ENCODE peak calls at places on chromosomes 6 and 20, in ten cellular contexts. One of them, this sample, is unnamed.

GRCh38 chr20:49699200-49699992 is 14.3 kb downstream of the B4GALT5 start:
- DNase-seq in activated effector memory CD4-positive, alpha-beta T cell treated with Interleukin-2 at 50 U/mL for 16 hours: no peak
- DNase-seq in cardiac septum: no peak
- DNase-seq in stimulated activated CD4-positive, alpha-beta T cell treated with anti-CD3 and anti-CD28 coated beads, Interleukin-4, amount 100 ng/mL, for 4 hours: no peak
- DNase-seq in stimulated activated CD8-positive, alpha-beta memory T cell treated with anti-CD3 and anti-CD28 coated beads, Interleukin-15, amount 100 ng/mL, for 24 hours: no peak
- DNase-seq in left ventricle myocardium inferior: no peak
- DNase-seq in breast epithelium: no peak
- DNase-seq in A673: peak
- DNase-seq in neural crest cell: no peak
- DNase-seq in H54: no peak
- DNase-seq in this sample: no peak

GRCh38 chr6:43798688-43799444 is 28.9 kb downstream of the VEGFA start:
- DNase-seq in activated effector memory CD4-positive, alpha-beta T cell treated with Interleukin-2 at 50 U/mL for 16 hours: no peak
- DNase-seq in cardiac septum: peak
- DNase-seq in stimulated activated CD4-positive, alpha-beta T cell treated with anti-CD3 and anti-CD28 coated beads, Interleukin-4, amount 100 ng/mL, for 4 hours: no peak
- DNase-seq in stimulated activated CD8-positive, alpha-beta memory T cell treated with anti-CD3 and anti-CD28 coated beads, Interleukin-15, amount 100 ng/mL, for 24 hours: no peak
- DNase-seq in left ventricle myocardium inferior: peak
- DNase-seq in breast epithelium: peak
- DNase-seq in A673: no peak
- DNase-seq in neural crest cell: no peak
- DNase-seq in H54: peak
- DNase-seq in this sample: peak

GRCh38 chr6:43939281-43940070 is 169.5 kb downstream of the VEGFA start:
- DNase-seq in activated effector memory CD4-positive, alpha-beta T cell treated with Interleukin-2 at 50 U/mL for 16 hours: no peak
- DNase-seq in cardiac septum: peak
- DNase-seq in stimulated activated CD4-positive, alpha-beta T cell treated with anti-CD3 and anti-CD28 coated beads, Interleukin-4, amount 100 ng/mL, for 4 hours: no peak
- DNase-seq in stimulated activated CD8-positive, alpha-beta memory T cell treated with anti-CD3 and anti-CD28 coated beads, Interleukin-15, amount 100 ng/mL, for 24 hours: no peak
- DNase-seq in left ventricle myocardium inferior: peak
- DNase-seq in breast epithelium: no peak
- DNase-seq in A673: no peak
- DNase-seq in neural crest cell: no peak
- DNase-seq in H54: no peak
- DNase-seq in this sample: no peak

GRCh38 chr6:18141805-18142590 is 12.9 kb downstream of the TPMT start:
- DNase-seq in activated effector memory CD4-positive, alpha-beta T cell treated with Interleukin-2 at 50 U/mL for 16 hours: no peak
- DNase-seq in cardiac septum: no peak
- DNase-seq in stimulated activated CD4-positive, alpha-beta T cell treated with anti-CD3 and anti-CD28 coated beads, Interleukin-4, amount 100 ng/mL, for 4 hours: no peak
- DNase-seq in stimulated activated CD8-positive, alpha-beta memory T cell treated with anti-CD3 and anti-CD28 coated beads, Interleukin-15, amount 100 ng/mL, for 24 hours: no peak
- DNase-seq in left ventricle myocardium inferior: no peak
- DNase-seq in breast epithelium: no peak
- DNase-seq in A673: peak
- DNase-seq in neural crest cell: no peak
- DNase-seq in H54: no peak
- DNase-seq in this sample: no peak

GRCh38 chr20:19211661-19212523 is 550 bp upstream of the SLC24A3 start:
- DNase-seq in activated effector memory CD4-positive, alpha-beta T cell treated with Interleukin-2 at 50 U/mL for 16 hours: no peak
- DNase-seq in cardiac septum: peak
- DNase-seq in stimulated activated CD4-positive, alpha-beta T cell treated with anti-CD3 and anti-CD28 coated beads, Interleukin-4, amount 100 ng/mL, for 4 hours: no peak
- DNase-seq in stimulated activated CD8-positive, alpha-beta memory T cell treated with anti-CD3 and anti-CD28 coated beads, Interleukin-15, amount 100 ng/mL, for 24 hours: no peak
- DNase-seq in left ventricle myocardium inferior: no peak
- DNase-seq in breast epithelium: no peak
- DNase-seq in A673: peak
- DNase-seq in neural crest cell: peak
- DNase-seq in H54: no peak
- DNase-seq in this sample: no peak

GRCh38 chr20:1462001-1462400 is 4.6 kb downstream of the NSFL1C start:
- DNase-seq in activated effector memory CD4-positive, alpha-beta T cell treated with Interleukin-2 at 50 U/mL for 16 hours: no peak
- DNase-seq in cardiac septum: no peak
- DNase-seq in stimulated activated CD4-positive, alpha-beta T cell treated with anti-CD3 and anti-CD28 coated beads, Interleukin-4, amount 100 ng/mL, for 4 hours: no peak
- DNase-seq in stimulated activated CD8-positive, alpha-beta memory T cell treated with anti-CD3 and anti-CD28 coated beads, Interleukin-15, amount 100 ng/mL, for 24 hours: no peak
- DNase-seq in left ventricle myocardium inferior: no peak
- DNase-seq in breast epithelium: no peak
- DNase-seq in A673: no peak
- DNase-seq in neural crest cell: no peak
- DNase-seq in H54: no peak
- DNase-seq in this sample: no peak

GRCh38 chr6:106514281-106514885 is 114.9 kb downstream of the RTN4IP1 start:
- DNase-seq in activated effector memory CD4-positive, alpha-beta T cell treated with Interleukin-2 at 50 U/mL for 16 hours: no peak
- DNase-seq in cardiac septum: no peak
- DNase-seq in stimulated activated CD4-positive, alpha-beta T cell treated with anti-CD3 and anti-CD28 coated beads, Interleukin-4, amount 100 ng/mL, for 4 hours: no peak
- DNase-seq in stimulated activated CD8-positive, alpha-beta memory T cell treated with anti-CD3 and anti-CD28 coated beads, Interleukin-15, amount 100 ng/mL, for 24 hours: no peak
- DNase-seq in left ventricle myocardium inferior: no peak
- DNase-seq in breast epithelium: no peak
- DNase-seq in A673: no peak
- DNase-seq in neural crest cell: no peak
- DNase-seq in H54: no peak
- DNase-seq in this sample: no peak

GRCh38 chr6:1409774-1410465 is 20.5 kb downstream of the FOXF2 start:
- DNase-seq in activated effector memory CD4-positive, alpha-beta T cell treated with Interleukin-2 at 50 U/mL for 16 hours: no peak
- DNase-seq in cardiac septum: peak
- DNase-seq in stimulated activated CD4-positive, alpha-beta T cell treated with anti-CD3 and anti-CD28 coated beads, Interleukin-4, amount 100 ng/mL, for 4 hours: no peak
- DNase-seq in stimulated activated CD8-positive, alpha-beta memory T cell treated with anti-CD3 and anti-CD28 coated beads, Interleukin-15, amount 100 ng/mL, for 24 hours: no peak
- DNase-seq in left ventricle myocardium inferior: no peak
- DNase-seq in breast epithelium: no peak
- DNase-seq in A673: no peak
- DNase-seq in neural crest cell: no peak
- DNase-seq in H54: no peak
- DNase-seq in this sample: no peak

GRCh38 chr20:7984192-7984591 is 35.4 kb downstream of the TMX4 start:
- DNase-seq in activated effector memory CD4-positive, alpha-beta T cell treated with Interleukin-2 at 50 U/mL for 16 hours: no peak
- DNase-seq in cardiac septum: no peak
- DNase-seq in stimulated activated CD4-positive, alpha-beta T cell treated with anti-CD3 and anti-CD28 coated beads, Interleukin-4, amount 100 ng/mL, for 4 hours: no peak
- DNase-seq in stimulated activated CD8-positive, alpha-beta memory T cell treated with anti-CD3 and anti-CD28 coated beads, Interleukin-15, amount 100 ng/mL, for 24 hours: no peak
- DNase-seq in left ventricle myocardium inferior: no peak
- DNase-seq in breast epithelium: no peak
- DNase-seq in A673: no peak
- DNase-seq in neural crest cell: no peak
- DNase-seq in H54: no peak
- DNase-seq in this sample: no peak

GRCh38 chr20:39993737-39994136 is 695.3 kb downstream of the MAFB start:
- DNase-seq in activated effector memory CD4-positive, alpha-beta T cell treated with Interleukin-2 at 50 U/mL for 16 hours: no peak
- DNase-seq in cardiac septum: no peak
- DNase-seq in stimulated activated CD4-positive, alpha-beta T cell treated with anti-CD3 and anti-CD28 coated beads, Interleukin-4, amount 100 ng/mL, for 4 hours: no peak
- DNase-seq in stimulated activated CD8-positive, alpha-beta memory T cell treated with anti-CD3 and anti-CD28 coated beads, Interleukin-15, amount 100 ng/mL, for 24 hours: no peak
- DNase-seq in left ventricle myocardium inferior: peak
- DNase-seq in breast epithelium: no peak
- DNase-seq in A673: no peak
- DNase-seq in neural crest cell: no peak
- DNase-seq in H54: no peak
- DNase-seq in this sample: no peak

GRCh38 chr6:37807656-37808055 is 11.9 kb upstream of the ZFAND3 start:
- DNase-seq in activated effector memory CD4-positive, alpha-beta T cell treated with Interleukin-2 at 50 U/mL for 16 hours: no peak
- DNase-seq in cardiac septum: no peak
- DNase-seq in stimulated activated CD4-positive, alpha-beta T cell treated with anti-CD3 and anti-CD28 coated beads, Interleukin-4, amount 100 ng/mL, for 4 hours: no peak
- DNase-seq in stimulated activated CD8-positive, alpha-beta memory T cell treated with anti-CD3 and anti-CD28 coated beads, Interleukin-15, amount 100 ng/mL, for 24 hours: no peak
- DNase-seq in left ventricle myocardium inferior: no peak
- DNase-seq in breast epithelium: no peak
- DNase-seq in A673: no peak
- DNase-seq in neural crest cell: no peak
- DNase-seq in H54: no peak
- DNase-seq in this sample: no peak

GRCh38 chr6:13422601-13423247 is 64.7 kb downstream of the GFOD1 start:
- DNase-seq in activated effector memory CD4-positive, alpha-beta T cell treated with Interleukin-2 at 50 U/mL for 16 hours: no peak
- DNase-seq in cardiac septum: no peak
- DNase-seq in stimulated activated CD4-positive, alpha-beta T cell treated with anti-CD3 and anti-CD28 coated beads, Interleukin-4, amount 100 ng/mL, for 4 hours: no peak
- DNase-seq in stimulated activated CD8-positive, alpha-beta memory T cell treated with anti-CD3 and anti-CD28 coated beads, Interleukin-15, amount 100 ng/mL, for 24 hours: no peak
- DNase-seq in left ventricle myocardium inferior: no peak
- DNase-seq in breast epithelium: peak
- DNase-seq in A673: peak
- DNase-seq in neural crest cell: no peak
- DNase-seq in H54: no peak
- DNase-seq in this sample: no peak

GRCh38 chr6:155317186-155317585 is 2.9 kb upstream of the TFB1M start:
- DNase-seq in activated effector memory CD4-positive, alpha-beta T cell treated with Interleukin-2 at 50 U/mL for 16 hours: no peak
- DNase-seq in cardiac septum: no peak
- DNase-seq in stimulated activated CD4-positive, alpha-beta T cell treated with anti-CD3 and anti-CD28 coated beads, Interleukin-4, amount 100 ng/mL, for 4 hours: no peak
- DNase-seq in stimulated activated CD8-positive, alpha-beta memory T cell treated with anti-CD3 and anti-CD28 coated beads, Interleukin-15, amount 100 ng/mL, for 24 hours: no peak
- DNase-seq in left ventricle myocardium inferior: no peak
- DNase-seq in breast epithelium: no peak
- DNase-seq in A673: peak
- DNase-seq in neural crest cell: no peak
- DNase-seq in H54: no peak
- DNase-seq in this sample: no peak

GRCh38 chr20:50215101-50215500 is 24.5 kb downstream of the CEBPB start:
- DNase-seq in activated effector memory CD4-positive, alpha-beta T cell treated with Interleukin-2 at 50 U/mL for 16 hours: no peak
- DNase-seq in cardiac septum: no peak
- DNase-seq in stimulated activated CD4-positive, alpha-beta T cell treated with anti-CD3 and anti-CD28 coated beads, Interleukin-4, amount 100 ng/mL, for 4 hours: no peak
- DNase-seq in stimulated activated CD8-positive, alpha-beta memory T cell treated with anti-CD3 and anti-CD28 coated beads, Interleukin-15, amount 100 ng/mL, for 24 hours: no peak
- DNase-seq in left ventricle myocardium inferior: no peak
- DNase-seq in breast epithelium: no peak
- DNase-seq in A673: no peak
- DNase-seq in neural crest cell: no peak
- DNase-seq in H54: no peak
- DNase-seq in this sample: no peak

GRCh38 chr20:20593447-20594170 is 118.8 kb downstream of the RALGAPA2 start:
- DNase-seq in activated effector memory CD4-positive, alpha-beta T cell treated with Interleukin-2 at 50 U/mL for 16 hours: no peak
- DNase-seq in cardiac septum: no peak
- DNase-seq in stimulated activated CD4-positive, alpha-beta T cell treated with anti-CD3 and anti-CD28 coated beads, Interleukin-4, amount 100 ng/mL, for 4 hours: no peak
- DNase-seq in stimulated activated CD8-positive, alpha-beta memory T cell treated with anti-CD3 and anti-CD28 coated beads, Interleukin-15, amount 100 ng/mL, for 24 hours: no peak
- DNase-seq in left ventricle myocardium inferior: no peak
- DNase-seq in breast epithelium: no peak
- DNase-seq in A673: peak
- DNase-seq in neural crest cell: peak
- DNase-seq in H54: peak
- DNase-seq in this sample: no peak

GRCh38 chr20:33019465-33020277 is 11.8 kb upstream of the BPIFB6 start:
- DNase-seq in activated effector memory CD4-positive, alpha-beta T cell treated with Interleukin-2 at 50 U/mL for 16 hours: no peak
- DNase-seq in cardiac septum: no peak
- DNase-seq in stimulated activated CD4-positive, alpha-beta T cell treated with anti-CD3 and anti-CD28 coated beads, Interleukin-4, amount 100 ng/mL, for 4 hours: no peak
- DNase-seq in stimulated activated CD8-positive, alpha-beta memory T cell treated with anti-CD3 and anti-CD28 coated beads, Interleukin-15, amount 100 ng/mL, for 24 hours: no peak
- DNase-seq in left ventricle myocardium inferior: no peak
- DNase-seq in breast epithelium: no peak
- DNase-seq in A673: no peak
- DNase-seq in neural crest cell: no peak
- DNase-seq in H54: no peak
- DNase-seq in this sample: no peak

GRCh38 chr6:135087403-135087802 is 32.8 kb upstream of the HBS1L start:
- DNase-seq in activated effector memory CD4-positive, alpha-beta T cell treated with Interleukin-2 at 50 U/mL for 16 hours: no peak
- DNase-seq in cardiac septum: no peak
- DNase-seq in stimulated activated CD4-positive, alpha-beta T cell treated with anti-CD3 and anti-CD28 coated beads, Interleukin-4, amount 100 ng/mL, for 4 hours: no peak
- DNase-seq in stimulated activated CD8-positive, alpha-beta memory T cell treated with anti-CD3 and anti-CD28 coated beads, Interleukin-15, amount 100 ng/mL, for 24 hours: no peak
- DNase-seq in left ventricle myocardium inferior: no peak
- DNase-seq in breast epithelium: no peak
- DNase-seq in A673: peak
- DNase-seq in neural crest cell: no peak
- DNase-seq in H54: no peak
- DNase-seq in this sample: no peak

GRCh38 chr6:161265975-161266374 is 7.9 kb downstream of the AGPAT4 start:
- DNase-seq in activated effector memory CD4-positive, alpha-beta T cell treated with Interleukin-2 at 50 U/mL for 16 hours: no peak
- DNase-seq in cardiac septum: no peak
- DNase-seq in stimulated activated CD4-positive, alpha-beta T cell treated with anti-CD3 and anti-CD28 coated beads, Interleukin-4, amount 100 ng/mL, for 4 hours: no peak
- DNase-seq in stimulated activated CD8-positive, alpha-beta memory T cell treated with anti-CD3 and anti-CD28 coated beads, Interleukin-15, amount 100 ng/mL, for 24 hours: no peak
- DNase-seq in left ventricle myocardium inferior: no peak
- DNase-seq in breast epithelium: no peak
- DNase-seq in A673: no peak
- DNase-seq in neural crest cell: no peak
- DNase-seq in H54: peak
- DNase-seq in this sample: no peak

GRCh38 chr6:134826889-134827737 is 122.8 kb downstream of the ALDH8A1 start:
- DNase-seq in activated effector memory CD4-positive, alpha-beta T cell treated with Interleukin-2 at 50 U/mL for 16 hours: no peak
- DNase-seq in cardiac septum: peak
- DNase-seq in stimulated activated CD4-positive, alpha-beta T cell treated with anti-CD3 and anti-CD28 coated beads, Interleukin-4, amount 100 ng/mL, for 4 hours: no peak
- DNase-seq in stimulated activated CD8-positive, alpha-beta memory T cell treated with anti-CD3 and anti-CD28 coated beads, Interleukin-15, amount 100 ng/mL, for 24 hours: no peak
- DNase-seq in left ventricle myocardium inferior: peak
- DNase-seq in breast epithelium: peak
- DNase-seq in A673: no peak
- DNase-seq in neural crest cell: no peak
- DNase-seq in H54: peak
- DNase-seq in this sample: peak

GRCh38 chr20:53794529-53795115 is 201.0 kb upstream of the ZNF217 start:
- DNase-seq in activated effector memory CD4-positive, alpha-beta T cell treated with Interleukin-2 at 50 U/mL for 16 hours: no peak
- DNase-seq in cardiac septum: no peak
- DNase-seq in stimulated activated CD4-positive, alpha-beta T cell treated with anti-CD3 and anti-CD28 coated beads, Interleukin-4, amount 100 ng/mL, for 4 hours: no peak
- DNase-seq in stimulated activated CD8-positive, alpha-beta memory T cell treated with anti-CD3 and anti-CD28 coated beads, Interleukin-15, amount 100 ng/mL, for 24 hours: no peak
- DNase-seq in left ventricle myocardium inferior: no peak
- DNase-seq in breast epithelium: no peak
- DNase-seq in A673: no peak
- DNase-seq in neural crest cell: no peak
- DNase-seq in H54: no peak
- DNase-seq in this sample: no peak

GRCh38 chr6:130849501-130850039 is 22.4 kb downstream of the SMLR1 start:
- DNase-seq in activated effector memory CD4-positive, alpha-beta T cell treated with Interleukin-2 at 50 U/mL for 16 hours: no peak
- DNase-seq in cardiac septum: no peak
- DNase-seq in stimulated activated CD4-positive, alpha-beta T cell treated with anti-CD3 and anti-CD28 coated beads, Interleukin-4, amount 100 ng/mL, for 4 hours: no peak
- DNase-seq in stimulated activated CD8-positive, alpha-beta memory T cell treated with anti-CD3 and anti-CD28 coated beads, Interleukin-15, amount 100 ng/mL, for 24 hours: no peak
- DNase-seq in left ventricle myocardium inferior: no peak
- DNase-seq in breast epithelium: no peak
- DNase-seq in A673: peak
- DNase-seq in neural crest cell: no peak
- DNase-seq in H54: no peak
- DNase-seq in this sample: no peak

GRCh38 chr6:11043961-11044711 is at the start of gene ELOVL2:
- DNase-seq in activated effector memory CD4-positive, alpha-beta T cell treated with Interleukin-2 at 50 U/mL for 16 hours: no peak
- DNase-seq in cardiac septum: no peak
- DNase-seq in stimulated activated CD4-positive, alpha-beta T cell treated with anti-CD3 and anti-CD28 coated beads, Interleukin-4, amount 100 ng/mL, for 4 hours: peak
- DNase-seq in stimulated activated CD8-positive, alpha-beta memory T cell treated with anti-CD3 and anti-CD28 coated beads, Interleukin-15, amount 100 ng/mL, for 24 hours: no peak
- DNase-seq in left ventricle myocardium inferior: peak
- DNase-seq in breast epithelium: no peak
- DNase-seq in A673: peak
- DNase-seq in neural crest cell: peak
- DNase-seq in H54: peak
- DNase-seq in this sample: peak

GRCh38 chr6:41894366-41895299 is 542 bp downstream of the USP49 start:
- DNase-seq in activated effector memory CD4-positive, alpha-beta T cell treated with Interleukin-2 at 50 U/mL for 16 hours: no peak
- DNase-seq in cardiac septum: no peak
- DNase-seq in stimulated activated CD4-positive, alpha-beta T cell treated with anti-CD3 and anti-CD28 coated beads, Interleukin-4, amount 100 ng/mL, for 4 hours: no peak
- DNase-seq in stimulated activated CD8-positive, alpha-beta memory T cell treated with anti-CD3 and anti-CD28 coated beads, Interleukin-15, amount 100 ng/mL, for 24 hours: no peak
- DNase-seq in left ventricle myocardium inferior: no peak
- DNase-seq in breast epithelium: no peak
- DNase-seq in A673: peak
- DNase-seq in neural crest cell: peak
- DNase-seq in H54: no peak
- DNase-seq in this sample: peak

GRCh38 chr20:17854307-17854903 is 114.2 kb downstream of the SNX5 start:
- DNase-seq in activated effector memory CD4-positive, alpha-beta T cell treated with Interleukin-2 at 50 U/mL for 16 hours: no peak
- DNase-seq in cardiac septum: no peak
- DNase-seq in stimulated activated CD4-positive, alpha-beta T cell treated with anti-CD3 and anti-CD28 coated beads, Interleukin-4, amount 100 ng/mL, for 4 hours: no peak
- DNase-seq in stimulated activated CD8-positive, alpha-beta memory T cell treated with anti-CD3 and anti-CD28 coated beads, Interleukin-15, amount 100 ng/mL, for 24 hours: no peak
- DNase-seq in left ventricle myocardium inferior: peak
- DNase-seq in breast epithelium: no peak
- DNase-seq in A673: no peak
- DNase-seq in neural crest cell: peak
- DNase-seq in H54: no peak
- DNase-seq in this sample: peak

GRCh38 chr6:43122146-43122545 is 46.0 kb downstream of the PTK7 start:
- DNase-seq in activated effector memory CD4-positive, alpha-beta T cell treated with Interleukin-2 at 50 U/mL for 16 hours: no peak
- DNase-seq in cardiac septum: peak
- DNase-seq in stimulated activated CD4-positive, alpha-beta T cell treated with anti-CD3 and anti-CD28 coated beads, Interleukin-4, amount 100 ng/mL, for 4 hours: no peak
- DNase-seq in stimulated activated CD8-positive, alpha-beta memory T cell treated with anti-CD3 and anti-CD28 coated beads, Interleukin-15, amount 100 ng/mL, for 24 hours: no peak
- DNase-seq in left ventricle myocardium inferior: no peak
- DNase-seq in breast epithelium: no peak
- DNase-seq in A673: no peak
- DNase-seq in neural crest cell: no peak
- DNase-seq in H54: no peak
- DNase-seq in this sample: no peak

GRCh38 chr20:8116067-8116811 is 15.8 kb upstream of the PLCB1 start:
- DNase-seq in activated effector memory CD4-positive, alpha-beta T cell treated with Interleukin-2 at 50 U/mL for 16 hours: no peak
- DNase-seq in cardiac septum: no peak
- DNase-seq in stimulated activated CD4-positive, alpha-beta T cell treated with anti-CD3 and anti-CD28 coated beads, Interleukin-4, amount 100 ng/mL, for 4 hours: no peak
- DNase-seq in stimulated activated CD8-positive, alpha-beta memory T cell treated with anti-CD3 and anti-CD28 coated beads, Interleukin-15, amount 100 ng/mL, for 24 hours: no peak
- DNase-seq in left ventricle myocardium inferior: no peak
- DNase-seq in breast epithelium: no peak
- DNase-seq in A673: no peak
- DNase-seq in neural crest cell: no peak
- DNase-seq in H54: no peak
- DNase-seq in this sample: peak

GRCh38 chr6:3789896-3790558 is 38.5 kb upstream of the PXDC1 start:
- DNase-seq in activated effector memory CD4-positive, alpha-beta T cell treated with Interleukin-2 at 50 U/mL for 16 hours: no peak
- DNase-seq in cardiac septum: no peak
- DNase-seq in stimulated activated CD4-positive, alpha-beta T cell treated with anti-CD3 and anti-CD28 coated beads, Interleukin-4, amount 100 ng/mL, for 4 hours: no peak
- DNase-seq in stimulated activated CD8-positive, alpha-beta memory T cell treated with anti-CD3 and anti-CD28 coated beads, Interleukin-15, amount 100 ng/mL, for 24 hours: no peak
- DNase-seq in left ventricle myocardium inferior: no peak
- DNase-seq in breast epithelium: no peak
- DNase-seq in A673: no peak
- DNase-seq in neural crest cell: no peak
- DNase-seq in H54: no peak
- DNase-seq in this sample: no peak

GRCh38 chr6:138726066-138727060 is 47.2 kb upstream of the CCDC28A start:
- DNase-seq in activated effector memory CD4-positive, alpha-beta T cell treated with Interleukin-2 at 50 U/mL for 16 hours: no peak
- DNase-seq in cardiac septum: no peak
- DNase-seq in stimulated activated CD4-positive, alpha-beta T cell treated with anti-CD3 and anti-CD28 coated beads, Interleukin-4, amount 100 ng/mL, for 4 hours: no peak
- DNase-seq in stimulated activated CD8-positive, alpha-beta memory T cell treated with anti-CD3 and anti-CD28 coated beads, Interleukin-15, amount 100 ng/mL, for 24 hours: no peak
- DNase-seq in left ventricle myocardium inferior: no peak
- DNase-seq in breast epithelium: no peak
- DNase-seq in A673: no peak
- DNase-seq in neural crest cell: no peak
- DNase-seq in H54: no peak
- DNase-seq in this sample: no peak

This sample was measured in PC-9.